ENCODE peak calls at places on chromosomes 5 and 9, in six cellular contexts. W is IMR-90, O is neuronal stem cell, D is trophoblast cell, H is H9, P is H1. V is an unnamed sample.

GRCh38 chr5:166772770-166773169 is 1518.7 kb upstream of the WWC1 start:
- DNase-seq in P (no peak), W (no peak), D (peak; percentile 2), O (no peak), H (no peak), V (peak; percentile 71)

GRCh38 chr5:122144236-122144635 is 14.9 kb downstream of the ZNF474 start:
- DNase-seq in H (no peak), O (no peak), P (no peak), D (peak; percentile 33), W (peak; percentile 52), V (no peak)

GRCh38 chr9:6646028-6646636 is 603 bp upstream of the GLDC start:
- DNase-seq in O (no peak), W (no peak), D (peak; percentile 83), P (no peak), H (peak; percentile 30), V (no peak)

GRCh38 chr5:175460560-175460959 is 16.6 kb upstream of the DRD1 start:
- DNase-seq in D (no peak), H (no peak), W (no peak), O (no peak), P (no peak), V (no peak)

GRCh38 chr9:72633966-72634365 is 112.6 kb downstream of the TMC1 start:
- DNase-seq in D (peak; percentile 73), H (no peak), P (no peak), W (peak; percentile 53), O (no peak), V (no peak)

GRCh38 chr9:99105152-99106043 is 485 bp downstream of the TGFBR1 start:
- DNase-seq in P (peak; percentile 80), D (peak; percentile 72), O (peak; percentile 58), H (peak; percentile 52), W (peak; percentile 73), V (peak; percentile 83)

GRCh38 chr9:118170032-118170955 is 466.1 kb downstream of the TLR4 start:
- DNase-seq in O (peak; percentile 51), H (peak; percentile 74), W (no peak), P (peak; percentile 60), D (peak; percentile 58), V (peak; percentile 52)

GRCh38 chr9:83432104-83432627 is 106.0 kb downstream of the FRMD3 start:
- DNase-seq in D (peak; percentile 9), P (peak; percentile 48), W (no peak), H (peak; percentile 65), O (peak; percentile 18), V (no peak)

GRCh38 chr5:11289208-11289607 is 528.2 kb upstream of the DAP start:
- DNase-seq in P (no peak), H (no peak), W (no peak), D (peak; percentile 42), O (no peak), V (no peak)

GRCh38 chr5:77425420-77425819 is 66.7 kb downstream of the WDR41 start:
- DNase-seq in W (no peak), D (no peak), O (no peak), H (no peak), P (no peak), V (no peak)

GRCh38 chr9:9122230-9122875 is 1322.8 kb upstream of the DMAC1 start:
- DNase-seq in O (no peak), W (no peak), D (no peak), P (no peak), H (no peak), V (no peak)

GRCh38 chr9:133934512-133935221 is 57.5 kb downstream of the VAV2 start:
- DNase-seq in W (no peak), P (no peak), O (no peak), H (no peak), D (no peak), V (no peak)

GRCh38 chr5:17157916-17158529 is 59.4 kb upstream of the BASP1 start:
- DNase-seq in W (peak; percentile 100), P (no peak), O (no peak), D (peak; percentile 93), H (no peak), V (peak; percentile 96)

GRCh38 chr5:131377785-131378325 is 114.0 kb downstream of the CDC42SE2 start:
- DNase-seq in O (no peak), P (no peak), W (peak; percentile 86), D (no peak), H (no peak), V (peak; percentile 73)

GRCh38 chr5:137565450-137565849 is 66.3 kb upstream of the SPOCK1 start:
- DNase-seq in P (no peak), W (peak; percentile 17), H (no peak), D (peak; percentile 28), O (no peak), V (no peak)

GRCh38 chr9:127629468-127630081 is 17.5 kb downstream of the STXBP1 start:
- DNase-seq in O (no peak), D (peak; percentile 13), W (peak; percentile 35), P (peak; percentile 55), H (no peak), V (peak; percentile 27)

GRCh38 chr5:139639619-139640431 is 8.3 kb upstream of the CXXC5 start:
- DNase-seq in W (peak; percentile 53), D (no peak), O (no peak), H (no peak), P (peak; percentile 48), V (no peak)

GRCh38 chr9:124602204-124602603 is 95.0 kb upstream of the NR5A1 start:
- DNase-seq in P (no peak), W (peak; percentile 57), H (no peak), O (no peak), D (no peak), V (peak; percentile 41)

GRCh38 chr5:110361501-110361900 is 365.0 kb downstream of the TMEM232 start:
- DNase-seq in P (no peak), D (peak; percentile 35), O (no peak), H (no peak), W (no peak), V (peak; percentile 14)
- H2BK120ac ChIP-seq in P (no peak overlapping the region), D (no peak overlapping the region), O (no peak overlapping the region), H (no peak overlapping the region), W (no peak overlapping the region), V (no peak overlapping the region)

GRCh38 chr9:2771661-2772060 is 54.4 kb downstream of the KCNV2 start:
- DNase-seq in W (peak; percentile 53), P (no peak), D (peak; percentile 19), O (no peak), H (no peak), V (peak; percentile 13)
- H2BK5ac ChIP-seq in W (no peak overlapping the region), P (no peak overlapping the region), D (no peak overlapping the region), O (no peak overlapping the region), H (no peak overlapping the region), V (no peak overlapping the region)

DNA sequence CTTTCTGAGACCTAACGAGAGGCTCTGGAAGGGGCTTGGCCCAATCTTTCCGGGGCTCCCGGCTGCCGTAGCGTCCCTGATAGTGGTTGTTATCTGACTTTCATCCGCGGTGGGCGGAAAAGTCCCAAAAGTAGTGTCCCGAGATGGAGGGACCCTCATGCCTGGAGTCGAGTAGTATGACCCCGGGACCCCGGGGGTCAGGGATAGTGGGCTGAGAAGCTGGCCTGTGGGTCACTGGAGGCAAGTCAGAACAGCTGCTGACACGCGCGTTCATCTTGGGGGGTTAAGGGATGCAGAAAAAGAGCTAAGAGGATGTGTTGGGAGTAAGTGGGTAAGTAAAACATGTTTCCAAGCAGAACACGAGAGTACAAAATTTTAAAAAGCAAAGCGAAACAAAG is 123.4 kb downstream of the TMEM161B start:
- DNase-seq in D (no peak), H (no peak), P (peak; percentile 47), O (peak; percentile 6), W (no peak), V (no peak)
- H4K91ac ChIP-seq in D (no peak overlapping the region), H (no peak overlapping the region), P (no peak overlapping the region), O (no peak overlapping the region), W (no peak overlapping the region), V (no peak overlapping the region)

GRCh38 chr9:20270176-20270575 is 352.1 kb downstream of the MLLT3 start:
- DNase-seq in O (no peak), D (no peak), P (no peak), W (no peak), H (no peak), V (no peak)

GRCh38 chr9:20271723-20272122 is 350.6 kb downstream of the MLLT3 start:
- DNase-seq in W (no peak), D (no peak), O (no peak), P (no peak), H (no peak), V (no peak)

GRCh38 chr9:20264896-20265295 is 357.4 kb downstream of the MLLT3 start:
- DNase-seq in O (no peak), W (no peak), D (no peak), H (no peak), P (no peak), V (no peak)

GRCh38 chr9:20271107-20271506 is 351.2 kb downstream of the MLLT3 start:
- DNase-seq in H (no peak), W (no peak), D (no peak), O (no peak), P (no peak), V (no peak)

GRCh38 chr9:20269620-20270019 is 352.7 kb downstream of the MLLT3 start:
- DNase-seq in W (no peak), H (no peak), D (peak; percentile 27), O (no peak), P (no peak), V (no peak)
- H2BK120ac ChIP-seq in W (no peak overlapping the region), H (no peak overlapping the region), D (no peak overlapping the region), O (no peak overlapping the region), P (no peak overlapping the region), V (no peak overlapping the region)

GRCh38 chr9:115118471-115119156 is 657 bp upstream of the TNC start:
- DNase-seq in O (peak; percentile 77), P (peak; percentile 81), H (peak; percentile 77), W (peak; percentile 93), D (peak; percentile 64), V (peak; percentile 92)

GRCh38 chr9:115115924-115116323 is 2.0 kb downstream of the TNC start:
- DNase-seq in W (peak; percentile 82), P (no peak), O (no peak), H (no peak), D (peak; percentile 50), V (peak; percentile 43)

GRCh38 chr9:115116620-115117284 is 1.2 kb downstream of the TNC start:
- DNase-seq in H (no peak), W (no peak), D (no peak), O (no peak), P (no peak), V (no peak)

GRCh38 chr9:115115117-115115880 is 2.7 kb downstream of the TNC start:
- DNase-seq in O (no peak), D (no peak), P (no peak), W (peak; percentile 44), H (no peak), V (no peak)

GRCh38 chr9:115117999-115118470 is at the start of gene TNC:
- DNase-seq in P (peak; percentile 52), W (peak; percentile 92), H (peak; percentile 63), D (peak; percentile 10), O (peak; percentile 52), V (peak; percentile 81)
- H2BK5ac ChIP-seq in P (peak within 1 kb of the TSS; percentile 26), W (peak within 1 kb of the TSS; percentile 91), H (no peak within 1 kb of the TSS), D (peak within 1 kb of the TSS; percentile 60), O (peak within 1 kb of the TSS; percentile 27), V (peak within 1 kb of the TSS; percentile 75)

GRCh38 chr5:7628248-7628647 is 222.7 kb downstream of the CFAP90 start:
- DNase-seq in H (no peak), P (no peak), D (no peak), O (no peak), W (no peak), V (no peak)
- H4K91ac ChIP-seq in H (no peak overlapping the region), P (no peak overlapping the region), D (no peak overlapping the region), O (no peak overlapping the region), W (no peak overlapping the region), V (no peak overlapping the region)

DNA sequence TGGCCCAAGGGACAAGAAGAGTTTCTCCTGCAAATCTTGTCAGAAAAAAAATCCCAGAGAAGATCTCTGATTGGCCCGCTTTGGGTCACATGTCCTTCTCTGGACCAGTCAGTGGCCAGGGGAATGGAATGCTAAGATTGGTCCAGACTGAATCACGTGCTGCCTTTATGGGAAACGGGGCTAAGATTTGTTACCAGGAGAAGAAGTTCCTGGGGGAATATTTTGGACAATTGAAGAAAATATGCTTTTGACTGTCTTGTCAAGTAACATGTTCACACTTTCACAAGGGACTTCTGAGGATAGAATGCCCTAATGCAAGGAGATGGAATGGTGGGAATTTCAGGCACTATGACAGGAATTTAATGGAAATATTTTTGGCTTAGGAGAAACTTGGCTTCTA is 74.1 kb upstream of the SH3PXD2B start:
- DNase-seq in P (peak; percentile 31), O (no peak), D (peak; percentile 68), H (peak; percentile 8), W (no peak), V (no peak)
- H2BK120ac ChIP-seq in P (no peak overlapping the region), O (no peak overlapping the region), D (no peak overlapping the region), H (no peak overlapping the region), W (no peak overlapping the region), V (no peak overlapping the region)

V was measured in mesenchymal stem cell.